ENCODE peak calls at places on chromosomes 2 and 18, in six cellular contexts. X, S, Q, F, L and V are unnamed samples.

GRCh38 chr2:76861708-76862107 is 660.5 kb downstream of the LRRTM4 start:
- DNase-seq in F (peak; percentile 70), S (no peak), L (no peak), X (no peak), Q (no peak), V (no peak)

GRCh38 chr2:109438773-109439191 is 175.0 kb downstream of the SEPTIN10 start:
- DNase-seq in F (peak; percentile 85), X (peak; percentile 41), S (no peak), Q (no peak), L (no peak), V (no peak)

GRCh38 chr2:50126845-50127244 is 905.1 kb downstream of the NRXN1 start:
- DNase-seq in L (no peak), F (no peak), X (no peak), S (no peak), Q (no peak), V (no peak)

GRCh38 chr2:7725132-7725849 is 808.1 kb downstream of the RNF144A start:
- DNase-seq in L (no peak), F (no peak), X (no peak), Q (no peak), S (no peak), V (no peak)

GRCh38 chr2:215899111-215900074 is 114.0 kb downstream of the MREG start:
- DNase-seq in F (no peak), Q (no peak), S (no peak), L (no peak), X (no peak), V (no peak)

GRCh38 chr2:235495373-235496238 is 1.8 kb downstream of the AGAP1 start:
- DNase-seq in X (peak; percentile 43), S (no peak), F (no peak), Q (no peak), L (no peak), V (no peak)

GRCh38 chr2:17536416-17536815 is 4.1 kb upstream of the VSNL1 start:
- DNase-seq in X (no peak), S (no peak), Q (no peak), L (no peak), F (no peak), V (no peak)

GRCh38 chr18:73366713-73367112 is 498.9 kb upstream of the NETO1 start:
- DNase-seq in F (no peak), X (no peak), S (no peak), L (no peak), Q (no peak), V (no peak)

GRCh38 chr18:21439453-21439852 is 161.1 kb downstream of the ESCO1 start:
- DNase-seq in F (peak; percentile 82), Q (no peak), S (no peak), X (no peak), L (no peak), V (no peak)

GRCh38 chr2:25664531-25665307 is 8.7 kb downstream of the DTNB start:
- DNase-seq in X (peak; percentile 73), L (peak; percentile 83), F (peak; percentile 77), S (peak; percentile 71), Q (no peak), V (peak; percentile 68)

GRCh38 chr2:99956232-99957030 is 186.0 kb downstream of the AFF3 start:
- DNase-seq in Q (no peak), F (no peak), L (no peak), X (no peak), S (no peak), V (no peak)